ENCODE peak calls at places on chromosomes 12 and 14, in four cellular contexts. F, L, U and S are unnamed samples.

GRCh38 chr14:49505026-49505766 is 81.0 kb downstream of the RPS29 start:
- DNase-seq in F (peak), L (no peak), U (no peak), S (peak)

GRCh38 chr14:61260939-61261776 is 20.0 kb downstream of the TMEM30B start:
- DNase-seq in F (no peak), L (peak), U (no peak), S (no peak)

GRCh38 chr12:132561784-132562156 is 48.6 kb downstream of the LRCOL1 start:
- DNase-seq in F (peak), L (no peak), U (peak), S (no peak)

GRCh38 chr14:22394616-22395015 is 194.4 kb downstream of the DAD1 start:
- DNase-seq in F (no peak), L (no peak), U (no peak), S (no peak)

GRCh38 chr12:90964616-90965015 is 9.6 kb upstream of the CCER1 start:
- DNase-seq in F (no peak), L (no peak), U (no peak), S (no peak)

GRCh38 chr12:10136637-10137205 is 6.7 kb upstream of the CLEC7A start:
- DNase-seq in F (no peak), L (peak), U (no peak), S (no peak)

GRCh38 chr14:56118611-56119181 is 485 bp downstream of the PELI2 start:
- DNase-seq in F (peak), L (no peak), U (peak), S (no peak)

GRCh38 chr14:62957562-62957961 is 87.7 kb downstream of the KCNH5 start:
- DNase-seq in F (no peak), L (no peak), U (no peak), S (no peak)

GRCh38 chr14:55588259-55588699 is 8.3 kb downstream of the KTN1 start:
- DNase-seq in F (no peak), L (no peak), U (no peak), S (no peak)

GRCh38 chr14:95185033-95185432 is 27.7 kb upstream of the DICER1 start:
- DNase-seq in F (no peak), L (no peak), U (no peak), S (no peak)

GRCh38 chr12:64083285-64084210 is 138.5 kb downstream of the KICS2 start:
- DNase-seq in F (no peak), L (no peak), U (no peak), S (no peak)

GRCh38 chr14:102508774-102509743 is 517 bp downstream of the ANKRD9 start:
- DNase-seq in F (no peak), L (no peak), U (no peak), S (peak)

GRCh38 chr12:11630046-11630706 is 19.3 kb upstream of the ETV6 start:
- DNase-seq in F (no peak), L (no peak), U (peak), S (no peak)

GRCh38 chr12:39647383-39647782 is 27.8 kb upstream of the ABCD2 start:
- DNase-seq in F (no peak), L (no peak), U (no peak), S (no peak)

GRCh38 chr12:92675092-92675865 is 27.5 kb upstream of the PLEKHG7 start:
- DNase-seq in F (no peak), L (no peak), U (no peak), S (no peak)

GRCh38 chr14:64799555-64799954 is 80.2 kb downstream of the SPTB start:
- DNase-seq in F (no peak), L (no peak), U (no peak), S (no peak)

GRCh38 chr12:26696613-26697092 is 136.3 kb downstream of the ITPR2 start:
- DNase-seq in F (no peak), L (no peak), U (no peak), S (peak)

GRCh38 chr12:110023634-110024023 is 24.4 kb downstream of the ANKRD13A start:
- DNase-seq in F (no peak), L (no peak), U (no peak), S (no peak)

GRCh38 chr12:74539765-74540526 is 2.3 kb downstream of the ATXN7L3B start:
- DNase-seq in F (no peak), L (no peak), U (peak), S (no peak)

GRCh38 chr14:32109676-32110075 is 32.6 kb downstream of the ARHGAP5 start:
- DNase-seq in F (no peak), L (no peak), U (no peak), S (peak)

GRCh38 chr14:38992067-38992835 is 110.8 kb downstream of the SEC23A start:
- DNase-seq in F (no peak), L (no peak), U (no peak), S (no peak)

GRCh38 chr14:38987781-38988180 is 115.3 kb downstream of the SEC23A start:
- DNase-seq in F (no peak), L (no peak), U (no peak), S (no peak)

GRCh38 chr14:38994721-38995120 is 108.3 kb downstream of the SEC23A start:
- DNase-seq in F (no peak), L (no peak), U (no peak), S (no peak)

DNA sequence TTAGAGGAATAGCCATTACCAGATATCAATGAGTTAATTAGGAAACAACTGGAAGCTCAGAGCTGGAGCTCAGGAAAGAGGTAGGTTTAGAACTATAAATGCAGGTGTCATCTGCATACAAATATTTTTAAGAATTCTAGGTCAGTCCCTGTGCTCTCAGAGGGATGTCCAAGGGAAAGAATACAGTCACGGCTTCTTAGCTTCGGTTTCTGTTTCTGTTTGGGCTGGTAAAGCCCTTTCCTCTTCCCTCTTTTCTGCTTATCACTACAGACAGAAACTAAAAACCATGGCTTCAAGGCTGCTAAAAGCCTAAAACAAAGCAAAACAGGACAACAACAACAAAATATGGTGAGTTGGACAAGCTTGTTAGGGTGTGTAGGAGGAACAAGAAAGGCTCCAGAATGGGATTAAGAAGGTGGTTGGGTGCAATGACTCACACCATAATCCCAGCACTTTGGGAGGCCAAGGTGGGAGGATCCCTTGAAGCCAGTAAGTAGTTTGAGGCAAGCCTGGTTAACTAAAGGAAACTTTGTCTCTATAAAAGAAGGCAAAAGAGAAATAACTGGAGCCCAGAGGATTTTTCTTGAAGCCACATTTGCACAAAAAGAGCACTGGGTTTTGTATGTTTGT is 113.0 kb downstream of the SEC23A start:
- DNase-seq in F (no peak), L (no peak), U (no peak), S (no peak)
- H3K9ac ChIP-seq in F (no peak), L (no peak), U (no peak), S (no peak)

DNA sequence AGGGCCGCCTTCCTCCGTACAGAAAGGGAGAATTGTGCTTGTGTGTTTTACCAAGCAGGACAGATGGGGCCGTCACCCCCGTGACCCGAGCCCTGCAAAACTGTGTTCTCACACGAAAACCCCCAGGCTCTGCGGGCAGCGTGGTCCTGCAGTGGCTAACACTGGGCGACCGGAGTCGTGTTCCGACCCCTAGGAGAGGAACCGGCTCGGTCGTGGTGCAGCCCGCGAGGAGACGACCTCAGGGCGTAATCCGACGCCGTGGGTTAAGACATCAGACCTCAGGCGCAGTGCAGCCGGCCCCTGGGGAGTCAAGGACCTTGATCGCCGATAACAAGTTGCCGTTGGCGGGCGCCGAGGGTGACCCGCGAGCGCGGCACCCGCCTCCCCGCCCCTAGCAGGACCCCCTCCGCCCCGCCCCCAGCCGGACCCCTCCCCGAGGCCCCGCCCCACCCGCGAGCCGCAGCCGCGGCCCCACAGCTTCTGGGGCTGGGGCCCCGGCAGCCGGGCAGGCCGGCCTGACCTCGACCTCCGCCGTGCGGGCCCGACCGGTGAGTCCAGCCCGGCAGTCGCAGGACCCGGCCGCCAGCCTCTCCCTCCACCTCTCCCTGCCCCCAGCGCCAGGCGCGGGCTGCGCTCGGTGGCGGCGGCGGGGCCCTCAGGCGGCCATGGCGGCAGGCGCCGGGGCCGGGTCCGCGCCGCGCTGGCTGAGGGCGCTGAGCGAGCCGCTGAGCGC is at the start of gene CHPT1:
- DNase-seq in F (peak), L (peak), U (peak), S (peak)
- H3K9ac ChIP-seq in F (peak), L (peak), U (peak), S (peak)

GRCh38 chr14:73025544-73025943 is 1.4 kb downstream of the ZFYVE1 start:
- DNase-seq in F (no peak), L (no peak), U (no peak), S (peak)
- H3K9ac ChIP-seq in F (peak), L (peak), U (no peak), S (no peak)

DNA sequence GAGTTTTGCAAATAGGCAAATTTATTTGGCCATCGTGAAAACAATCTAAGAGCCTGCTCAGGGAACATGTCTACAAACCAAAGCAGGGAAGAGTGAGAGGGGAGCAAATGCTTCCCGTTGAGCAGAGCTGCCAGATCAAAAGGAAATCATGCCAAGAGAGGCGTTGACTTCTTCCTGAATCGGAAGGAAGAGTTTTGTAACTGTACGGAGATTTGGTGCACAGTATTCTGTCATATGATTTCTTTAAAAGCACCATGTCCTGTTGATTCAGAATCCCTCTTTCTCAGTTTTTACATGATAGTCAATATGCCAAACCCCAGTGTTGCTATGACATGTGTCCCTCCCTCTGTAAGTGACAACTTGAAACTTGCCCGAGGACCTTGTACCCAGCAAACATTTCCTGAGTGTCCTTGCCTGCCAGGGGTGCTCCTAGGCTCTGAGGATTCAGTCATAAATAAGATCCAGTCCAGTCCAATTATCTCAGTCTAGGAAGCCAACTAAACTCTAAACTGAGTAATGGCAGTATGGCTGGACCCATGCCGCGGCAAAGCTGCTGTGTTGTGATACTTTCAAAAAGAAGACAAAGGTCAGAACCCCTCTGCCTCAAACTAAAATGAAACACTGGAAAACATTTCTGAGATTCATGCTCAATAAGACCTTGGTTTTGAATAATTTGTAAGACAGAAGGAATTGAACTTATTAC is 300.1 kb upstream of the FKBP4 start:
- DNase-seq in F (no peak), L (no peak), U (no peak), S (no peak)
- H3K9ac ChIP-seq in F (no peak), L (no peak), U (no peak), S (no peak)

DNA sequence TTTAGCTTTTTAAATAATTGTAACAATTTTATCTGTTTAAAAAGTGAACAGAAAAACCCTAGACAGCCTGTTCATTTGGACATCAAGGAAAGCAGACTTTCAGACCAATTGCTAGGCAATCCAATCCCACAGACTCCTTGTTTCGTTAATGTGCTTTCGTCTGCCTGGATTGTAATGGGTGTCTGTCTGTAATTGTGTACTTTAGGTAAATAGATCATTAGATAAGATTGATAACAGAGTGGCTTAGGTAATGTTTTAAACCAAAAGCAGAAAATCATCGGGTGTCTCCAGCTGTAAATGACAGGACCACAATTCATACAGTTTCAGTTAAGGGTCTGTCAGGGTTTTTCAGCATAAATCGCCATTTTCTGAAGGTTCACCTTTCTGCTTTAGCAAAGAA is 19.7 kb downstream of the CCDC60 start:
- DNase-seq in F (no peak), L (no peak), U (no peak), S (no peak)
- H3K9ac ChIP-seq in F (no peak), L (no peak), U (no peak), S (no peak)

GRCh38 chr12:122974892-122975789 is at the start of gene OGFOD2:
- DNase-seq in F (peak), L (peak), U (peak), S (peak)
- H3K9ac ChIP-seq in F (peak), L (peak), U (peak), S (peak)